ENCODE peak calls at places on chromosome 15, in four cellular contexts. M is Karpas-422; F is HCT116; Z is stimulated activated CD4-positive, alpha-beta T cell treated with anti-CD3 and anti-CD28 coated beads, Interleukin-15, amount 100 ng/mL, for 1 hour. N is an unnamed sample.

GRCh38 chr15:72173864-72174550 is 23.6 kb downstream of the GRAMD2A start:
- DNase-seq in M (no peak), F (no peak), Z (no peak), N (no peak)

GRCh38 chr15:36152961-36153360 is 426.5 kb upstream of the CDIN1 start:
- DNase-seq in M (no peak), F (no peak), Z (no peak), N (no peak)

GRCh38 chr15:31268911-31269784 is 57.5 kb upstream of the KLF13 start:
- DNase-seq in M (no peak), Z (no peak), F (no peak), N (no peak)

GRCh38 chr15:49199666-49200065 is 29.6 kb downstream of the GALK2 start:
- DNase-seq in Z (no peak), M (no peak), F (no peak), N (no peak)

GRCh38 chr15:72866086-72866646 is 82.6 kb upstream of the ADPGK start:
- DNase-seq in F (no peak), M (no peak), Z (no peak), N (no peak)

GRCh38 chr15:68385240-68385561 is 46.8 kb downstream of the ITGA11 start:
- DNase-seq in F (no peak), Z (no peak), M (no peak), N (no peak)

GRCh38 chr15:77634266-77634962 is 1.7 kb upstream of the LINGO1 start:
- DNase-seq in Z (peak), F (peak), M (peak), N (peak)

GRCh38 chr15:60325905-60326304 is 71.9 kb downstream of the ANXA2 start:
- DNase-seq in F (no peak), Z (no peak), M (no peak), N (no peak)

GRCh38 chr15:80913541-80913940 is 76.1 kb downstream of the MESD start:
- DNase-seq in F (no peak), M (no peak), Z (no peak), N (no peak)

N was measured in glomerular endothelial cell.